ENCODE peak calls at places on chromosomes 7 and 10, in five cellular contexts. K, R, I, V and Q are unnamed samples. For H3K36me3, the result is how much of the 10 kb centered on the place peaks cover.

GRCh38 chr7:3028071-3028766 is 15.4 kb downstream of the CARD11 start:
- ATAC-seq in V (peak), R (peak), K (no peak), I (peak), Q (no peak)

GRCh38 chr10:116608683-116609594 is 11.8 kb upstream of the PNLIPRP2 start:
- ATAC-seq in K (no peak), V (no peak), R (peak), I (peak), Q (peak)

GRCh38 chr7:77759294-77759889 is 38.8 kb downstream of the TMEM60 start:
- ATAC-seq in R (peak), I (peak), V (peak), K (peak), Q (no peak)

GRCh38 chr7:54841772-54842707 is 83.0 kb upstream of the SEC61G start:
- ATAC-seq in R (peak), V (peak), K (no peak), I (peak), Q (no peak)

GRCh38 chr10:74071151-74071550 is 73.2 kb downstream of the VCL start:
- ATAC-seq in K (peak), R (peak), V (peak), I (peak), Q (peak)

GRCh38 chr7:53428045-53428444 is 392.6 kb downstream of the POM121L12 start:
- ATAC-seq in V (no peak), R (no peak), K (no peak), I (no peak), Q (no peak)

GRCh38 chr10:9437131-9437530 is 1382.6 kb downstream of the GATA3 start:
- ATAC-seq in K (no peak), R (no peak), I (no peak), V (no peak), Q (no peak)

GRCh38 chr10:95276367-95277200 is 14.2 kb downstream of the PDLIM1 start:
- ATAC-seq in K (peak), I (no peak), V (peak), R (peak), Q (no peak)

GRCh38 chr7:7102906-7103305 is 79.4 kb upstream of the C1GALT1 start:
- ATAC-seq in I (no peak), K (no peak), V (no peak), R (no peak), Q (no peak)

GRCh38 chr7:95660023-95660434 is 63.7 kb upstream of the PDK4 start:
- ATAC-seq in R (no peak), V (peak), K (peak), I (no peak), Q (peak)

GRCh38 chr7:127793582-127793981 is 141.6 kb downstream of the SND1 start:
- ATAC-seq in V (peak), K (no peak), R (peak), I (no peak), Q (no peak)

GRCh38 chr7:82789883-82790609 is 346.5 kb upstream of the CACNA2D1 start:
- ATAC-seq in K (no peak), V (no peak), R (no peak), I (peak), Q (no peak)

GRCh38 chr10:70233109-70233938 is at the start of gene PPA1:
- ATAC-seq in V (peak), K (peak), I (peak), R (peak), Q (peak)

GRCh38 chr10:103716206-103717160 is 138.9 kb downstream of the SH3PXD2A start:
- ATAC-seq in V (peak), R (peak), I (no peak), K (no peak), Q (no peak)

GRCh38 chr10:79468015-79468560 is 22.7 kb upstream of the ZCCHC24 start:
- ATAC-seq in K (no peak), I (peak), V (peak), R (peak), Q (peak)

GRCh38 chr7:77830649-77831355 is 32.2 kb downstream of the PHTF2 start:
- ATAC-seq in V (no peak), R (no peak), I (no peak), K (no peak), Q (no peak)

GRCh38 chr10:119370046-119370770 is 162.8 kb downstream of the GRK5 start:
- ATAC-seq in R (no peak), I (no peak), V (peak), K (no peak), Q (peak)

GRCh38 chr10:102134416-102134815 is 1.6 kb downstream of the PPRC1 start:
- ATAC-seq in I (no peak), K (no peak), V (no peak), R (no peak), Q (no peak)

GRCh38 chr10:127979566-127979965 is 72.7 kb downstream of the PTPRE start:
- ATAC-seq in I (no peak), K (no peak), R (no peak), V (no peak), Q (no peak)

GRCh38 chr10:71094712-71095390 is 117.5 kb upstream of the UNC5B start:
- ATAC-seq in R (no peak), I (no peak), V (no peak), K (no peak), Q (no peak)

GRCh38 chr7:30912986-30913671 is 1.5 kb downstream of the AQP1 start:
- ATAC-seq in V (no peak), I (peak), R (no peak), K (peak), Q (no peak)

GRCh38 chr7:128693373-128694015 is 21.4 kb downstream of the GARIN1A start:
- ATAC-seq in K (no peak), I (no peak), R (no peak), V (no peak), Q (no peak)

GRCh38 chr10:4527281-4527960 is 298.6 kb upstream of the AKR1E2 start:
- ATAC-seq in V (no peak), I (no peak), K (no peak), R (no peak), Q (no peak)

GRCh38 chr10:76316234-76316633 is 884.8 kb downstream of the LRMDA start:
- ATAC-seq in V (no peak), K (no peak), R (no peak), I (no peak), Q (no peak)

DNA sequence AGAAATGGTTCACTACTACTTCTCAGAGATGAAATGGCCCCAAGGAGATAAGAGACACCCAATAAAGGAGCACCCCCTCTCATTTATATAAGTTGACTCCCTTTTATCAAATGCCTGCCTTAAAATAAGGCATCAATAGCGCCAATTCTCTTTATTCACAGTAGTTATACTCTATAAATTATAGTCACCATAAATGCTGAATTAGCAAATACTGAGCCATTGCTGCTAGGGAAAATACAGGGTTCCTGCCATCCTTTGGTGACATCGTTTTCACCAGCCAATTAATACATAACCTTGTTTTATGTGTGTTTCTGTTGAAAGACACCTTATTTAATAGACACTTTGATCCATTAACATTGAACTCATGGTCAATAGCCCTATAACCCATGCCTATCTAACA is 28.6 kb downstream of the DCLRE1C start:
- ATAC-seq in I (no peak), R (no peak), K (no peak), V (no peak), Q (no peak)
- H3K36me3 ChIP-seq in I (under half), R (half or more), K (half or more), V (half or more), Q (under half)

DNA sequence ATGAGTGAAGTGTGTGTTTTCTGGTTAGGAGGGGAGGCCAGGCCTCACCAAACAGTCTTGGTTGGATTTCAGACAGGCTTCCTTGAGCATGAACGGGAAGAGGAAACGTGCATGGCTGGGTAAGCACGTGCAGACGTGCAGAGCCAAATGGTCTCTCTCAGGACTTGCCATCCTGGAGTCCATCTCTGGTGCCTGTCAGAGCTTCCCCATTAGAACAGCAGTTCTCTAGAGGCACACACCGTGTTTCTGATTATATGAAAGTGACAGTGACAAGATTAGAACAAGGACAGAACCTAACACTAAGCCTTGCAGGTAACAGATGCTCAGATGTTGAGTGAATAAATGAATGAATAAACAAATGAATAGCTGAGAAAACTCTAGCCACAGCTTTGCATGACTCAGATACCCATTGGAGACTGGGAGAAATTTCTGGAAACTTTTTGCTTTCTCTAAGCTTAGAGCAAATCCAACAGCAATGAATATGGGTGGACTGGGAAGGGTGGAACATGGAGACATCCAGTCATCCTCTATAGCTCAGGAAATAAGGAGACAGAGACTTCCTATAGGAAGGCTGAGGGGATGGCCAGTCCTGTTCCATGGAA is 11.8 kb upstream of the CALD1 start:
- ATAC-seq in K (no peak), I (no peak), R (no peak), V (peak), Q (peak)
- H3K4me3 ChIP-seq in K (no peak), I (no peak), R (no peak), V (no peak), Q (no peak)

DNA sequence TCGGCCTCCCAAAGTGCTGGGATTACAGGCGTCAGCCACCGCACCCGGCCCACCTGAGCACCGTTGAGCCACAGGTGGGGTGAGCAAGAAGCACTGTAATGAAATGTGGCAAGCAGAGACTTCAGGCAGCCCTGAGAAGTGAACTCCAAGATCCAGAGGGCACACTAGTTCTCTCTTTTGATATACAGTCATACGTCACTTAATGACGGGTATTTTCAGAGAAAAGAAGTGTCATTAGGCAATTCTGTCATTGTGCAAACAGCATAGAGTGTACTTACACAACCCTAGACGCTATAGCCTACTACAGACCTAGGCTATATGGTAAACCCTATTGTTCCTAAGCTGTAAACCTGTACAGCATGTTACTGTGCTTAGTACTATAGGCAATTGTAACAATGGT is 7.9 kb downstream of the PANK1 start:
- ATAC-seq in I (no peak), R (peak), V (no peak), K (no peak), Q (no peak)
- H3K36me3 ChIP-seq in I (under half), R (under half), V (under half), K (under half), Q (under half)

GRCh38 chr10:25743832-25744231 is 190.2 kb upstream of the MYO3A start:
- ATAC-seq in R (no peak), K (no peak), I (no peak), V (no peak), Q (no peak)
- H3K4me3 ChIP-seq in R (no peak), K (no peak), I (no peak), V (no peak), Q (no peak)